ENCODE peak calls at places on chromosomes 16 and 17, in four cellular contexts. X, P, L and O are unnamed samples.

GRCh38 chr17:67435122-67435521 is 58.0 kb downstream of the PITPNC1 start:
- DNase-seq in X (no peak), P (no peak), L (no peak), O (no peak)

GRCh38 chr16:55019419-55020131 is 88.9 kb downstream of the IRX5 start:
- DNase-seq in X (no peak), P (no peak), L (no peak), O (no peak)

GRCh38 chr17:80025796-80026195 is 9.9 kb downstream of the TBC1D16 start:
- DNase-seq in X (no peak), P (no peak), L (no peak), O (no peak)

GRCh38 chr16:70570967-70571570 is 47.5 kb downstream of the SF3B3 start:
- DNase-seq in X (no peak), P (no peak), L (no peak), O (no peak)

GRCh38 chr17:10992097-10992496 is 154.2 kb upstream of the PIRT start:
- DNase-seq in X (no peak), P (no peak), L (no peak), O (no peak)

GRCh38 chr17:83050651-83051422 is 28.6 kb upstream of the METRNL start:
- DNase-seq in X (peak), P (no peak), L (peak), O (no peak)

GRCh38 chr16:13081825-13082224 is 180.4 kb downstream of the SHISA9 start:
- DNase-seq in X (no peak), P (no peak), L (no peak), O (no peak)

GRCh38 chr16:54586474-54587175 is 300.0 kb upstream of the IRX3 start:
- DNase-seq in X (no peak), P (no peak), L (no peak), O (no peak)

GRCh38 chr17:15348030-15348429 is 6.6 kb upstream of the TEKT3 start:
- DNase-seq in X (no peak), P (no peak), L (no peak), O (no peak)

GRCh38 chr16:56558024-56558747 is 6.7 kb upstream of the MT4 start:
- DNase-seq in X (peak), P (no peak), L (no peak), O (peak)

GRCh38 chr17:65987988-65988387 is 203.9 kb downstream of the CEP112 start:
- DNase-seq in X (no peak), P (no peak), L (no peak), O (no peak)

GRCh38 chr16:86515420-86515779 is 5.1 kb downstream of the FOXF1 start:
- DNase-seq in X (no peak), P (no peak), L (peak), O (no peak)

GRCh38 chr17:56297142-56297541 is 143.9 kb downstream of the ANKFN1 start:
- DNase-seq in X (no peak), P (no peak), L (no peak), O (no peak)

GRCh38 chr17:30237296-30238002 is 2.0 kb upstream of the SLC6A4 start:
- DNase-seq in X (no peak), P (no peak), L (no peak), O (no peak)

GRCh38 chr17:66296289-66296725 is 6.1 kb upstream of the PRKCA start:
- DNase-seq in X (no peak), P (no peak), L (no peak), O (no peak)

GRCh38 chr16:49532243-49532870 is 158.8 kb downstream of the C16orf78 start:
- DNase-seq in X (no peak), P (no peak), L (no peak), O (no peak)

GRCh38 chr16:48384305-48384981 is 770 bp downstream of the SIAH1 start:
- DNase-seq in X (peak), P (peak), L (peak), O (peak)

GRCh38 chr17:67647482-67647881 is 70.3 kb upstream of the NOL11 start:
- DNase-seq in X (no peak), P (no peak), L (no peak), O (no peak)

GRCh38 chr17:78748730-78749317 is 33.2 kb downstream of the CYTH1 start:
- DNase-seq in X (no peak), P (peak), L (peak), O (peak)

GRCh38 chr17:67377727-67378443 is 804 bp downstream of the PITPNC1 start:
- DNase-seq in X (peak), P (peak), L (peak), O (peak)

GRCh38 chr17:17913695-17914332 is 58.4 kb downstream of the TOM1L2 start:
- DNase-seq in X (peak), P (peak), L (peak), O (no peak)

GRCh38 chr16:65510850-65511249 is 389.0 kb upstream of the CDH11 start:
- DNase-seq in X (no peak), P (no peak), L (no peak), O (no peak)

GRCh38 chr17:43665387-43666101 is 3.8 kb upstream of the MEOX1 start:
- DNase-seq in X (no peak), P (no peak), L (peak), O (no peak)

GRCh38 chr17:51793686-51794085 is 364.8 kb downstream of the CA10 start:
- DNase-seq in X (no peak), P (no peak), L (no peak), O (no peak)

GRCh38 chr16:86848821-86849220 is 270.5 kb downstream of the FOXL1 start:
- DNase-seq in X (no peak), P (no peak), L (no peak), O (no peak)

GRCh38 chr17:50271173-50271750 is 3.0 kb upstream of the TMEM92 start:
- DNase-seq in X (no peak), P (no peak), L (no peak), O (no peak)

GRCh38 chr16:16140537-16140936 is 82.8 kb downstream of the ABCC6 start:
- DNase-seq in X (no peak), P (no peak), L (no peak), O (no peak)

GRCh38 chr17:48095611-48096010 is 5.7 kb downstream of the CBX1 start:
- DNase-seq in X (no peak), P (no peak), L (no peak), O (no peak)

GRCh38 chr16:68229431-68230175 is 6.3 kb downstream of the ESRP2 start:
- DNase-seq in X (peak), P (peak), L (peak), O (peak)

GRCh38 chr16:11256657-11257130 is 690 bp upstream of the SOCS1 start:
- DNase-seq in X (peak), P (peak), L (peak), O (no peak)

GRCh38 chr17:50550661-50551432 is 3.9 kb downstream of the SPATA20 start:
- DNase-seq in X (peak), P (peak), L (peak), O (peak)

DNA sequence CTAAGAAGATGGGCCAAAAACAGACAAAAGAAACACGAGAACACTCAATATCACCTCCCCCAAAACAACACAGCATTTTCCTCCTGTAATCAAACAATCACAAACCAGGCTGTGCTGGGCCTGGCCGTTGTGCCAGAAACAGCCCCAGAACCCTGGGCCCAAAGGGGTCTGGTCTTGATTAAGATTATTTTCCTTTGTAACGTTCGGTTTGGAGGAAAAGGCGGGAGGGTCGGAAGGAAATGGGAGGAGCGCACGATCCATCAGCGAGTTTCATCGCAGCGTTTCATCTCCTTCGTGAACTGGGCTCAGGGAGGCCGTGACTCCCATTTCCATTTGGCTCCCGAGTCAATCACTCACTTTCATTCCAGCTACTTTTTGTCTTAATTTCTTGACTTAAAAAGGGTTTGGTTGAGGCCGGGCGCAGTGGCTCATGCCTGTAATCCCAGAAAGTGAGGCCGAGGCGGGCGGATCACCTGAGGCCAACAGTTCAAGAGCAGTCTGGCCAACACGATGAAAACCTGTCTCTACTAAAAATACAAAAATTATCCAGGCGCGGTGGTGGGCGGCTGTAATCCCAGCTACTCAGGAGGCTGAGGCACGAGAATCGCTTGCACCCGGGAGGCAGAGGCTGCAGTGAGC is 61.4 kb downstream of the NXN start:
- DNase-seq in X (no peak), P (no peak), L (peak), O (no peak)
- H3K27ac ChIP-seq in X (no peak), P (no peak), L (peak), O (no peak)

GRCh38 chr17:5488752-5489151 is 2.4 kb downstream of the MIS12 start:
- DNase-seq in X (no peak), P (no peak), L (no peak), O (no peak)
- H3K27ac ChIP-seq in X (no peak), P (no peak), L (no peak), O (no peak)

DNA sequence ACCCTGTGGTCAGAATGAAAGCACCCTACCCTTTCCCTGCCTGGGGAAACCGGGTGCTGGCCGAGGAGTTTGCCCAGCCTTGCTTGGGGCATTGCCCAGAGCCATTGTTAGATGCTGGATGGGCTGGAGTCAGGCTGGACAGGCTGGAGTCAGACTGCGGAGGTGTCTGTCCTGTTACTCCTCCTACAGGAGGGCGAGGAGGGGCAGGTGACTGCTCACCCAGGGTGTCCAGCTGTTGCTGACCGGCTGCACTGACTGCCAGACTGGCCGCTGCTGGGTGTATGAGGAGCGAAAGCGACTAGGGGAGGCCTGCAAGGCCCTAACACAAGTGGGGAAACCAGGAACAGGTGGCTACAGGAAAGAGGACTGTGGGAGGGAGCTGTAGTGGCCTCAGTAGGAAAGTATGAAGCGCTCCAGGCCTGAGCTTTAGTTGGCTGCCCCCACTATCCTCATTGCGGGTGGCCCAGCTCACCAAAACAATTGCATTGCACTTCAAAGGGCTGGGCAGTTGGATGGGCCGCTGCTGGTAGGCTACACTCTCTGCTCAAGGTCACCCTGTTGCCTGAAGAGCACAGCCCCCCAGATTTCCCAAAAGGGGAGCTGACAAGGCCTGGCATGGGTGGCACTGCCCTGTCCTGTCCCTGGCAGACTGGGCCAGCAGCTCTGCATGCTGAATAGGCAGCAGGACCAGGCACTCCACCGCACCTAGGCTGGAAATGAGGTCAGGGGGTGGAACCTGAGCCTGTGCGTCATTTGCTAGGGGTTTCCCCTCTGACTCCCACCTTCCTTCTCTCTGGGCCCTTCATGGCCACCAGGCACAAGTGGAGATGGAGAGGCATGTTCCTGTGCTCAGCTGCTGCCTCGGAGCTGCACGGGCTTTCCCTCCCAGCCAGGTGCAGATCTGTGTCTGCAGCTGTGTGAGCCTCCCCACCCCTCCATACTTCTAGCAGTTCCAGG is 18.4 kb downstream of the LDHD start:
- DNase-seq in X (no peak), P (no peak), L (peak), O (no peak)
- H3K27ac ChIP-seq in X (no peak), P (no peak), L (peak), O (no peak)

GRCh38 chr16:21953541-21953902 is 361 bp downstream of the UQCRC2 start:
- DNase-seq in X (no peak), P (no peak), L (no peak), O (no peak)

GRCh38 chr16:21952040-21952792 is 945 bp upstream of the UQCRC2 start:
- DNase-seq in X (peak), P (peak), L (peak), O (peak)

GRCh38 chr16:21949713-21950260 is 3.4 kb upstream of the UQCRC2 start:
- DNase-seq in X (no peak), P (no peak), L (no peak), O (no peak)

GRCh38 chr16:21952793-21953540 is at the start of gene UQCRC2:
- DNase-seq in X (peak), P (peak), L (peak), O (peak)

DNA sequence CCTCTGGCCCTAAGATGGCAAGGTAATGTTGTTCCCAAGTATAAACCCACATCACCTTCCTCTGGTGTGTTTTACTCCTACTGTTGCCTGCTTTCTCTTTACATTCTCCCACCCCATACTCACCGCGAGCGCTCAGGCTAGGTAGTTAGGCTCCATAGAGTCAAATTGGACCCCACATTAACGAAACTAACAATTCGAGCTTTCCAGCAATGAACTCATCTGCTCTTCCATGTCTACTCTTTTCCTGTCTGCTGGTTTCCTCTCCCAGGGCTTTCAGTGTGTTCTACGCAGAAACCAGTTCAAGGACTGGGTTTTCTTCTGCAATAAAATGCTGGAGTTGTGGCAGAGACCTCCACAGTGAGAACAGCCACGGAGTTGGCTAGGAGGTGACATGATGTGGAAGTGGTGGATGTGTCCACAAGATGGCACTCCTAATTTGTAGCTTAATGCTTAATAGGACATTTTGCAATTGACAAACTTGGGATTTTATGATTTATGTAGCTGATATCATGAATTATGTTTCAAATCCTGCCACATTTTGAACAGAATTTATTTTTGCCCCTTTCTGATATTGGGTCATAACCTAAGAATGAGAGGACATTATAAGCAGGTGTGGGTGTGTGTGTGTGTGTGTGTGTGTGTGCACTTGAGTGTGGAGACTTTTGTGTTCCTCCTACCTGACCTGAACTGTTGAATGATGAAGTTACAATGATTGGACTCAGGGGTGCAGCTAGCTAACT is 2.2 kb upstream of the UQCRC2 start:
- DNase-seq in X (peak), P (no peak), L (no peak), O (peak)
- H3K27ac ChIP-seq in X (no peak), P (no peak), L (no peak), O (no peak)

GRCh38 chr17:4248504-4249277 is 15.1 kb downstream of the ANKFY1 start:
- DNase-seq in X (no peak), P (no peak), L (no peak), O (no peak)
- H3K27ac ChIP-seq in X (no peak), P (peak), L (peak), O (no peak)

GRCh38 chr16:17327671-17328335 is 143.0 kb downstream of the XYLT1 start:
- DNase-seq in X (no peak), P (peak), L (no peak), O (no peak)
- H3K27ac ChIP-seq in X (no peak), P (peak), L (peak), O (no peak)

GRCh38 chr17:77391668-77392375 is 251.1 kb downstream of the SEC14L1 start:
- DNase-seq in X (no peak), P (peak), L (no peak), O (no peak)
- H3K27ac ChIP-seq in X (peak), P (peak), L (peak), O (peak)

GRCh38 chr17:41527076-41528023 is 758 bp downstream of the KRT19 start:
- DNase-seq in X (no peak), P (no peak), L (no peak), O (no peak)
- H3K27ac ChIP-seq in X (no peak), P (no peak), L (no peak), O (no peak)

GRCh38 chr17:77414811-77415400 is 274.1 kb downstream of the SEC14L1 start:
- DNase-seq in X (no peak), P (no peak), L (no peak), O (no peak)

GRCh38 chr17:77418609-77419008 is 277.8 kb downstream of the SEC14L1 start:
- DNase-seq in X (no peak), P (no peak), L (no peak), O (no peak)

GRCh38 chr17:77417575-77417974 is 276.8 kb downstream of the SEC14L1 start:
- DNase-seq in X (no peak), P (no peak), L (no peak), O (no peak)

GRCh38 chr17:77419095-77419494 is 278.3 kb downstream of the SEC14L1 start:
- DNase-seq in X (no peak), P (no peak), L (peak), O (no peak)

GRCh38 chr17:77416096-77416713 is 275.4 kb downstream of the SEC14L1 start:
- DNase-seq in X (no peak), P (no peak), L (no peak), O (no peak)
- H3K27ac ChIP-seq in X (no peak), P (no peak), L (peak), O (no peak)

GRCh38 chr16:19289805-19290490 is 4.4 kb downstream of the CLEC19A start:
- DNase-seq in X (peak), P (no peak), L (no peak), O (no peak)
- H3K27ac ChIP-seq in X (no peak), P (no peak), L (no peak), O (no peak)